ENCODE peak calls at places on chromosomes 13 and 19, in nine cellular contexts. One of them, this sample, is unnamed.

GRCh38 chr19:10763828-10764339 is 46.0 kb downstream of the DNM2 start:
- DNase-seq in HAP-1: no peak
- DNase-seq in RWPE1: no peak
- DNase-seq in hepatic stellate cell: no peak
- DNase-seq in cerebellum: no peak
- DNase-seq in upper lobe of right lung: peak; percentile 64
- DNase-seq in C1 segment of cervical spinal cord: no peak
- DNase-seq in T-cell: no peak
- DNase-seq in NCI-H2029: no peak
- DNase-seq in this sample: no peak

GRCh38 chr13:40668335-40668734 is 1.9 kb upstream of the FOXO1 start:
- DNase-seq in cerebellum: no peak
- DNase-seq in C1 segment of cervical spinal cord: no peak
- DNase-seq in NCI-H2029: no peak
- DNase-seq in HAP-1: no peak
- DNase-seq in upper lobe of right lung: no peak
- DNase-seq in RWPE1: peak; percentile 20
- DNase-seq in T-cell: peak; percentile 52
- DNase-seq in hepatic stellate cell: peak; percentile 37
- DNase-seq in this sample: no peak

GRCh38 chr19:6536138-6536671 is 5.4 kb downstream of the TNFSF9 start:
- DNase-seq in hepatic stellate cell: no peak
- DNase-seq in HAP-1: no peak
- DNase-seq in RWPE1: peak; percentile 89
- DNase-seq in cerebellum: peak; percentile 71
- DNase-seq in NCI-H2029: peak; percentile 33
- DNase-seq in upper lobe of right lung: no peak
- DNase-seq in C1 segment of cervical spinal cord: peak; percentile 9
- DNase-seq in T-cell: peak; percentile 77
- DNase-seq in this sample: peak; percentile 6

GRCh38 chr13:48232420-48233096 is 448 bp upstream of the ITM2B start:
- DNase-seq in T-cell: no peak
- DNase-seq in upper lobe of right lung: no peak
- DNase-seq in RWPE1: no peak
- DNase-seq in C1 segment of cervical spinal cord: no peak
- DNase-seq in HAP-1: peak; percentile 31
- DNase-seq in NCI-H2029: no peak
- DNase-seq in cerebellum: peak; percentile 37
- DNase-seq in hepatic stellate cell: no peak
- DNase-seq in this sample: no peak

GRCh38 chr13:112748947-112749346 is 59.1 kb downstream of the ATP11A start:
- DNase-seq in T-cell: no peak
- DNase-seq in RWPE1: no peak
- DNase-seq in HAP-1: no peak
- DNase-seq in hepatic stellate cell: peak; percentile 51
- DNase-seq in NCI-H2029: no peak
- DNase-seq in cerebellum: peak; percentile 34
- DNase-seq in upper lobe of right lung: peak; percentile 72
- DNase-seq in C1 segment of cervical spinal cord: peak; percentile 26
- DNase-seq in this sample: no peak

GRCh38 chr13:99468971-99469545 is 32.2 kb upstream of the TM9SF2 start:
- DNase-seq in T-cell: no peak
- DNase-seq in C1 segment of cervical spinal cord: no peak
- DNase-seq in RWPE1: no peak
- DNase-seq in hepatic stellate cell: no peak
- DNase-seq in NCI-H2029: no peak
- DNase-seq in upper lobe of right lung: no peak
- DNase-seq in HAP-1: no peak
- DNase-seq in cerebellum: no peak
- DNase-seq in this sample: no peak

GRCh38 chr13:112684041-112684440 is 5.8 kb upstream of the ATP11A start:
- DNase-seq in NCI-H2029: no peak
- DNase-seq in T-cell: no peak
- DNase-seq in upper lobe of right lung: peak; percentile 28
- DNase-seq in hepatic stellate cell: no peak
- DNase-seq in HAP-1: no peak
- DNase-seq in RWPE1: no peak
- DNase-seq in cerebellum: no peak
- DNase-seq in C1 segment of cervical spinal cord: no peak
- DNase-seq in this sample: no peak

GRCh38 chr13:33251131-33251629 is 34.4 kb downstream of the STARD13 start:
- DNase-seq in upper lobe of right lung: no peak
- DNase-seq in HAP-1: no peak
- DNase-seq in T-cell: no peak
- DNase-seq in hepatic stellate cell: peak; percentile 69
- DNase-seq in RWPE1: peak; percentile 81
- DNase-seq in cerebellum: no peak
- DNase-seq in C1 segment of cervical spinal cord: no peak
- DNase-seq in NCI-H2029: peak; percentile 3
- DNase-seq in this sample: no peak

GRCh38 chr13:44401577-44401976 is 28.0 kb downstream of the SERP2 start:
- DNase-seq in hepatic stellate cell: no peak
- DNase-seq in NCI-H2029: no peak
- DNase-seq in T-cell: no peak
- DNase-seq in C1 segment of cervical spinal cord: no peak
- DNase-seq in HAP-1: no peak
- DNase-seq in cerebellum: no peak
- DNase-seq in upper lobe of right lung: no peak
- DNase-seq in RWPE1: no peak
- DNase-seq in this sample: no peak

GRCh38 chr13:100363351-100363750 is 225.2 kb downstream of the GGACT start:
- DNase-seq in HAP-1: no peak
- DNase-seq in upper lobe of right lung: no peak
- DNase-seq in RWPE1: no peak
- DNase-seq in C1 segment of cervical spinal cord: no peak
- DNase-seq in T-cell: no peak
- DNase-seq in cerebellum: no peak
- DNase-seq in hepatic stellate cell: peak; percentile 7
- DNase-seq in NCI-H2029: no peak
- DNase-seq in this sample: no peak

GRCh38 chr13:34721631-34722144 is 220.4 kb upstream of the NBEA start:
- DNase-seq in C1 segment of cervical spinal cord: no peak
- DNase-seq in NCI-H2029: no peak
- DNase-seq in hepatic stellate cell: no peak
- DNase-seq in HAP-1: no peak
- DNase-seq in cerebellum: no peak
- DNase-seq in RWPE1: no peak
- DNase-seq in upper lobe of right lung: no peak
- DNase-seq in T-cell: no peak
- DNase-seq in this sample: no peak

GRCh38 chr13:109074853-109075252 is 445.4 kb downstream of the MYO16 start:
- DNase-seq in upper lobe of right lung: no peak
- DNase-seq in T-cell: no peak
- DNase-seq in C1 segment of cervical spinal cord: no peak
- DNase-seq in NCI-H2029: no peak
- DNase-seq in hepatic stellate cell: no peak
- DNase-seq in RWPE1: no peak
- DNase-seq in cerebellum: no peak
- DNase-seq in HAP-1: no peak
- DNase-seq in this sample: no peak

GRCh38 chr19:14432817-14433453 is at the start of gene PKN1:
- DNase-seq in C1 segment of cervical spinal cord: no peak
- DNase-seq in upper lobe of right lung: peak; percentile 84
- DNase-seq in hepatic stellate cell: peak; percentile 75
- DNase-seq in HAP-1: peak; percentile 51
- DNase-seq in T-cell: no peak
- DNase-seq in NCI-H2029: peak; percentile 61
- DNase-seq in RWPE1: peak; percentile 41
- DNase-seq in cerebellum: peak; percentile 86
- DNase-seq in this sample: peak; percentile 68

GRCh38 chr13:63435668-63436275 is 2020.1 kb upstream of the PCDH20 start:
- DNase-seq in cerebellum: no peak
- DNase-seq in NCI-H2029: no peak
- DNase-seq in upper lobe of right lung: no peak
- DNase-seq in hepatic stellate cell: peak; percentile 11
- DNase-seq in C1 segment of cervical spinal cord: no peak
- DNase-seq in RWPE1: peak; percentile 70
- DNase-seq in HAP-1: no peak
- DNase-seq in T-cell: no peak
- DNase-seq in this sample: no peak

GRCh38 chr19:5989388-5990074 is 11.6 kb upstream of the RANBP3 start:
- DNase-seq in RWPE1: no peak
- DNase-seq in NCI-H2029: no peak
- DNase-seq in cerebellum: no peak
- DNase-seq in HAP-1: no peak
- DNase-seq in C1 segment of cervical spinal cord: no peak
- DNase-seq in hepatic stellate cell: no peak
- DNase-seq in upper lobe of right lung: no peak
- DNase-seq in T-cell: no peak
- DNase-seq in this sample: no peak

GRCh38 chr19:29596885-29597525 is 9.1 kb upstream of the POP4 start:
- DNase-seq in T-cell: no peak
- DNase-seq in upper lobe of right lung: no peak
- DNase-seq in NCI-H2029: peak; percentile 73
- DNase-seq in hepatic stellate cell: no peak
- DNase-seq in C1 segment of cervical spinal cord: no peak
- DNase-seq in HAP-1: no peak
- DNase-seq in cerebellum: peak; percentile 71
- DNase-seq in RWPE1: no peak
- DNase-seq in this sample: peak; percentile 48

GRCh38 chr13:77313923-77314322 is 13.0 kb downstream of the MYCBP2 start:
- DNase-seq in RWPE1: no peak
- DNase-seq in T-cell: no peak
- DNase-seq in hepatic stellate cell: no peak
- DNase-seq in cerebellum: no peak
- DNase-seq in upper lobe of right lung: no peak
- DNase-seq in HAP-1: no peak
- DNase-seq in C1 segment of cervical spinal cord: no peak
- DNase-seq in NCI-H2029: no peak
- DNase-seq in this sample: no peak

GRCh38 chr13:76879211-76879875 is 6.9 kb downstream of the KCTD12 start:
- DNase-seq in hepatic stellate cell: peak; percentile 31
- DNase-seq in cerebellum: no peak
- DNase-seq in upper lobe of right lung: peak; percentile 77
- DNase-seq in C1 segment of cervical spinal cord: peak; percentile 24
- DNase-seq in RWPE1: peak; percentile 57
- DNase-seq in NCI-H2029: no peak
- DNase-seq in T-cell: peak; percentile 38
- DNase-seq in HAP-1: no peak
- DNase-seq in this sample: no peak

GRCh38 chr13:44313674-44314073 is 60.0 kb upstream of the SERP2 start:
- DNase-seq in RWPE1: peak; percentile 81
- DNase-seq in T-cell: no peak
- DNase-seq in hepatic stellate cell: peak; percentile 27
- DNase-seq in HAP-1: no peak
- DNase-seq in C1 segment of cervical spinal cord: no peak
- DNase-seq in cerebellum: no peak
- DNase-seq in NCI-H2029: no peak
- DNase-seq in upper lobe of right lung: no peak
- DNase-seq in this sample: no peak

GRCh38 chr19:53549354-53549753 is 11.4 kb downstream of the ZNF331 start:
- DNase-seq in upper lobe of right lung: no peak
- DNase-seq in C1 segment of cervical spinal cord: no peak
- DNase-seq in RWPE1: no peak
- DNase-seq in NCI-H2029: no peak
- DNase-seq in cerebellum: no peak
- DNase-seq in T-cell: no peak
- DNase-seq in hepatic stellate cell: no peak
- DNase-seq in HAP-1: no peak
- DNase-seq in this sample: no peak

GRCh38 chr19:3773814-3774515 is 1.9 kb upstream of the RAX2 start:
- DNase-seq in RWPE1: no peak
- DNase-seq in cerebellum: no peak
- DNase-seq in upper lobe of right lung: no peak
- DNase-seq in NCI-H2029: no peak
- DNase-seq in HAP-1: no peak
- DNase-seq in hepatic stellate cell: no peak
- DNase-seq in C1 segment of cervical spinal cord: no peak
- DNase-seq in T-cell: no peak
- DNase-seq in this sample: no peak

GRCh38 chr19:52274191-52274590 is 4.8 kb downstream of the ZNF766 start:
- DNase-seq in T-cell: no peak
- DNase-seq in upper lobe of right lung: no peak
- DNase-seq in RWPE1: no peak
- DNase-seq in NCI-H2029: no peak
- DNase-seq in C1 segment of cervical spinal cord: no peak
- DNase-seq in hepatic stellate cell: no peak
- DNase-seq in cerebellum: no peak
- DNase-seq in HAP-1: no peak
- DNase-seq in this sample: no peak

GRCh38 chr13:80360298-80360827 is 19.4 kb upstream of the SPRY2 start:
- DNase-seq in HAP-1: no peak
- DNase-seq in T-cell: no peak
- DNase-seq in RWPE1: no peak
- DNase-seq in hepatic stellate cell: no peak
- DNase-seq in NCI-H2029: no peak
- DNase-seq in upper lobe of right lung: no peak
- DNase-seq in C1 segment of cervical spinal cord: no peak
- DNase-seq in cerebellum: no peak
- DNase-seq in this sample: no peak

GRCh38 chr19:13095934-13096890 is 6.4 kb downstream of the LYL1 start:
- DNase-seq in RWPE1: no peak
- DNase-seq in cerebellum: no peak
- DNase-seq in hepatic stellate cell: no peak
- DNase-seq in NCI-H2029: no peak
- DNase-seq in HAP-1: no peak
- DNase-seq in upper lobe of right lung: no peak
- DNase-seq in C1 segment of cervical spinal cord: no peak
- DNase-seq in T-cell: no peak
- DNase-seq in this sample: no peak

GRCh38 chr13:28338202-28338601 is 156.7 kb downstream of the FLT1 start:
- DNase-seq in cerebellum: no peak
- DNase-seq in HAP-1: no peak
- DNase-seq in hepatic stellate cell: no peak
- DNase-seq in upper lobe of right lung: no peak
- DNase-seq in C1 segment of cervical spinal cord: no peak
- DNase-seq in RWPE1: no peak
- DNase-seq in NCI-H2029: no peak
- DNase-seq in T-cell: no peak
- DNase-seq in this sample: no peak

GRCh38 chr19:54164369-54165068 is 5.0 kb upstream of the LENG1 start:
- DNase-seq in hepatic stellate cell: peak; percentile 72
- DNase-seq in NCI-H2029: peak; percentile 56
- DNase-seq in C1 segment of cervical spinal cord: no peak
- DNase-seq in HAP-1: no peak
- DNase-seq in upper lobe of right lung: peak; percentile 84
- DNase-seq in RWPE1: peak; percentile 49
- DNase-seq in cerebellum: no peak
- DNase-seq in T-cell: peak; percentile 48
- DNase-seq in this sample: peak; percentile 75

GRCh38 chr19:16460454-16460853 is 11.3 kb downstream of the EPS15L1 start:
- DNase-seq in C1 segment of cervical spinal cord: no peak
- DNase-seq in T-cell: no peak
- DNase-seq in NCI-H2029: no peak
- DNase-seq in HAP-1: no peak
- DNase-seq in RWPE1: no peak
- DNase-seq in cerebellum: no peak
- DNase-seq in upper lobe of right lung: no peak
- DNase-seq in hepatic stellate cell: no peak
- DNase-seq in this sample: no peak

GRCh38 chr13:51797664-51798488 is 6.1 kb downstream of the DHRS12 start:
- DNase-seq in cerebellum: peak; percentile 88
- DNase-seq in C1 segment of cervical spinal cord: no peak
- DNase-seq in HAP-1: peak; percentile 40
- DNase-seq in upper lobe of right lung: no peak
- DNase-seq in RWPE1: peak; percentile 81
- DNase-seq in NCI-H2029: peak; percentile 69
- DNase-seq in T-cell: peak; percentile 60
- DNase-seq in hepatic stellate cell: no peak
- DNase-seq in this sample: peak; percentile 50

GRCh38 chr13:102038787-102039186 is 363.1 kb downstream of the FGF14 start:
- DNase-seq in T-cell: no peak
- DNase-seq in C1 segment of cervical spinal cord: no peak
- DNase-seq in HAP-1: no peak
- DNase-seq in upper lobe of right lung: no peak
- DNase-seq in NCI-H2029: no peak
- DNase-seq in cerebellum: no peak
- DNase-seq in RWPE1: no peak
- DNase-seq in hepatic stellate cell: no peak
- DNase-seq in this sample: no peak

GRCh38 chr13:35144496-35144895 is 202.4 kb downstream of the NBEA start:
- DNase-seq in RWPE1: no peak
- DNase-seq in cerebellum: no peak
- DNase-seq in upper lobe of right lung: no peak
- DNase-seq in hepatic stellate cell: no peak
- DNase-seq in T-cell: no peak
- DNase-seq in NCI-H2029: no peak
- DNase-seq in HAP-1: peak; percentile 12
- DNase-seq in C1 segment of cervical spinal cord: no peak
- DNase-seq in this sample: no peak

GRCh38 chr13:87677334-87678234 is 6.4 kb downstream of the SLITRK5 start:
- DNase-seq in C1 segment of cervical spinal cord: no peak
- DNase-seq in RWPE1: no peak
- DNase-seq in cerebellum: no peak
- DNase-seq in hepatic stellate cell: no peak
- DNase-seq in HAP-1: no peak
- DNase-seq in upper lobe of right lung: peak; percentile 71
- DNase-seq in T-cell: no peak
- DNase-seq in NCI-H2029: no peak
- DNase-seq in this sample: peak; percentile 24

This sample was measured in NCI-H774.